ENCODE peak calls at places on chromosomes 3 and 15, in seven cellular contexts. I, P, B, V, M, D and E are unnamed samples.

GRCh38 chr3:71064976-71065763 is 518.4 kb downstream of the FOXP1 start:
- DNase-seq in V (peak; percentile 60), D (peak; percentile 59), B (peak; percentile 68), P (peak; percentile 45), M (peak; percentile 30), I (peak; percentile 45), E (peak; percentile 62)

GRCh38 chr15:40875996-40876740 is 2.1 kb upstream of the RHOV start:
- DNase-seq in M (no peak), B (no peak), D (no peak), V (no peak), I (no peak), P (no peak), E (peak; percentile 97)

GRCh38 chr3:119616056-119616455 is 18.4 kb downstream of the PLA1A start:
- DNase-seq in B (no peak), M (no peak), V (no peak), I (no peak), P (no peak), D (no peak), E (no peak)

GRCh38 chr3:101091489-101091888 is 98.3 kb upstream of the ABI3BP start:
- DNase-seq in D (no peak), V (no peak), M (peak; percentile 8), B (no peak), P (no peak), I (peak; percentile 9), E (no peak)

GRCh38 chr3:13040381-13041074 is 32.7 kb downstream of the IQSEC1 start:
- DNase-seq in P (peak; percentile 54), V (peak; percentile 57), D (no peak), I (no peak), M (no peak), B (no peak), E (no peak)

GRCh38 chr15:81225161-81225671 is 28.5 kb downstream of the IL16 start:
- DNase-seq in B (no peak), D (no peak), V (no peak), I (no peak), P (no peak), M (no peak), E (no peak)

GRCh38 chr3:162994165-162994564 is 1497.6 kb downstream of the OTOL1 start:
- DNase-seq in D (no peak), B (no peak), V (no peak), P (no peak), I (no peak), M (no peak), E (no peak)

GRCh38 chr3:159928692-159929091 is 59.9 kb upstream of the IL12A start:
- DNase-seq in B (no peak), M (peak; percentile 59), V (no peak), I (no peak), P (no peak), D (no peak), E (peak; percentile 63)

GRCh38 chr3:172104471-172105072 is 65.2 kb downstream of the FNDC3B start:
- DNase-seq in B (no peak), I (peak; percentile 27), V (no peak), D (no peak), M (no peak), P (no peak), E (no peak)

GRCh38 chr3:33218072-33218445 is 551 bp downstream of the SUSD5 start:
- DNase-seq in M (no peak), B (no peak), V (no peak), I (peak; percentile 15), P (no peak), D (no peak), E (no peak)

GRCh38 chr3:108453541-108454057 is 56.8 kb downstream of the MYH15 start:
- DNase-seq in P (no peak), M (no peak), V (no peak), I (no peak), B (no peak), D (no peak), E (no peak)

GRCh38 chr15:90059208-90059985 is 42.9 kb downstream of the IDH2 start:
- DNase-seq in I (no peak), P (peak; percentile 70), M (no peak), D (peak; percentile 34), V (peak; percentile 90), B (peak; percentile 73), E (peak; percentile 62)